ENCODE peak calls at places on chromosomes 1 and 21, in four cellular contexts. T is IMR-90, L is K562, R is HepG2. P is an unnamed sample.

GRCh38 chr1:174157157-174157806 is 2.0 kb upstream of the RABGAP1L start:
- DNase-seq in L (no peak), T (no peak), R (no peak), P (no peak)

GRCh38 chr1:32335951-32336867 is at the start of gene MARCKSL1:
- DNase-seq in L (peak), R (peak), T (peak), P (peak)

GRCh38 chr1:167126317-167126716 is 32.4 kb downstream of the STYXL2 start:
- DNase-seq in T (no peak), L (no peak), R (no peak), P (no peak)

GRCh38 chr1:150981177-150981804 is 801 bp upstream of the ANXA9 start:
- DNase-seq in R (peak), L (no peak), T (no peak), P (no peak)

GRCh38 chr21:18030248-18030647 is 211.1 kb upstream of the C21orf91 start:
- DNase-seq in R (no peak), T (no peak), L (no peak), P (no peak)

GRCh38 chr1:163300569-163300968 is 21.2 kb upstream of the NUF2 start:
- DNase-seq in R (no peak), L (no peak), T (no peak), P (no peak)

GRCh38 chr1:86194491-86195034 is 38.0 kb upstream of the COL24A1 start:
- DNase-seq in T (no peak), L (no peak), R (no peak), P (no peak)

GRCh38 chr1:212481438-212481767 is 48.7 kb downstream of the NENF start:
- DNase-seq in L (no peak), T (no peak), R (no peak), P (no peak)

GRCh38 chr1:201215531-201216357 is 25.1 kb downstream of the IGFN1 start:
- DNase-seq in L (no peak), T (no peak), R (no peak), P (no peak)

GRCh38 chr1:221204055-221204833 is 325.0 kb downstream of the HLX start:
- DNase-seq in T (no peak), R (no peak), L (no peak), P (no peak)

GRCh38 chr1:89260042-89260441 is 12.6 kb downstream of the GBP5 start:
- DNase-seq in R (no peak), T (no peak), L (no peak), P (no peak)

GRCh38 chr21:37984416-37984815 is 68.2 kb upstream of the KCNJ6 start:
- DNase-seq in T (no peak), L (no peak), R (no peak), P (no peak)

GRCh38 chr1:9426291-9426711 is 113.0 kb upstream of the SLC25A33 start:
- DNase-seq in L (no peak), R (no peak), T (no peak), P (no peak)

GRCh38 chr21:32771134-32771523 is 426 bp downstream of the PAXBP1 start:
- DNase-seq in T (peak), R (peak), L (peak), P (peak)

GRCh38 chr1:41486892-41487728 is 2.6 kb upstream of the EDN2 start:
- DNase-seq in L (no peak), T (peak), R (no peak), P (no peak)

GRCh38 chr1:19374402-19374801 is 62.3 kb downstream of the SLC66A1 start:
- DNase-seq in L (peak), R (no peak), T (no peak), P (peak)

GRCh38 chr1:203354246-203354645 is 3.3 kb upstream of the FMOD start:
- DNase-seq in L (no peak), T (peak), R (no peak), P (no peak)

GRCh38 chr1:119008483-119009299 is 20.5 kb upstream of the TBX15 start:
- DNase-seq in T (peak), R (peak), L (peak), P (peak)

GRCh38 chr1:208256556-208256955 is 12.4 kb upstream of the PLXNA2 start:
- DNase-seq in R (no peak), L (no peak), T (no peak), P (no peak)

GRCh38 chr1:184426278-184426674 is 39.4 kb downstream of the C1orf21 start:
- DNase-seq in R (no peak), T (no peak), L (no peak), P (no peak)

GRCh38 chr1:94020764-94021579 is 100.0 kb downstream of the ABCA4 start:
- DNase-seq in R (no peak), L (no peak), T (peak), P (no peak)

GRCh38 chr1:226687476-226687875 is 51.6 kb downstream of the ITPKB start:
- DNase-seq in T (no peak), R (no peak), L (no peak), P (no peak)

GRCh38 chr1:187244623-187245022 is 415.9 kb downstream of the PLA2G4A start:
- DNase-seq in T (no peak), L (no peak), R (no peak), P (no peak)

GRCh38 chr1:56799605-56800398 is 19.4 kb downstream of the FYB2 start:
- DNase-seq in R (no peak), T (peak), L (no peak), P (no peak)

GRCh38 chr1:86648255-86648654 is 56.1 kb upstream of the SH3GLB1 start:
- DNase-seq in T (peak), R (no peak), L (no peak), P (no peak)

GRCh38 chr1:115796897-115797296 is 28.4 kb upstream of the CASQ2 start:
- DNase-seq in R (no peak), T (no peak), L (no peak), P (no peak)

GRCh38 chr1:32349211-32349708 is 13.0 kb downstream of the FAM229A start:
- DNase-seq in T (peak), L (no peak), R (peak), P (no peak)

GRCh38 chr1:147051136-147051535 is 113.0 kb downstream of the NBPF12 start:
- DNase-seq in R (no peak), T (no peak), L (no peak), P (no peak)

GRCh38 chr1:98323906-98324358 is 337.6 kb upstream of the SNX7 start:
- DNase-seq in R (no peak), L (no peak), T (peak), P (peak)
- TF ChIP-seq MAZ in R (no peak), L (no peak), T (no peak), P (no peak)

GRCh38 chr1:223330462-223330861 is 33.5 kb downstream of the SUSD4 start:
- DNase-seq in T (no peak), R (no peak), L (no peak), P (no peak)

GRCh38 chr1:223334156-223334555 is 29.8 kb downstream of the SUSD4 start:
- DNase-seq in R (no peak), L (no peak), T (no peak), P (no peak)

GRCh38 chr1:223331301-223331700 is 32.7 kb downstream of the SUSD4 start:
- DNase-seq in L (no peak), T (no peak), R (no peak), P (no peak)

GRCh38 chr1:223331929-223332328 is 32.0 kb downstream of the SUSD4 start:
- DNase-seq in T (peak), R (no peak), L (no peak), P (no peak)

GRCh38 chr1:223332997-223333396 is 31.0 kb downstream of the SUSD4 start:
- DNase-seq in L (no peak), R (no peak), T (no peak), P (no peak)
- TF ChIP-seq MAZ in L (no peak), R (no peak), T (no peak), P (no peak)

GRCh38 chr1:224727851-224728250 is 111.7 kb downstream of the CNIH3 start:
- DNase-seq in R (no peak), L (no peak), T (no peak), P (no peak)

GRCh38 chr1:224727351-224727750 is 111.2 kb downstream of the CNIH3 start:
- DNase-seq in L (no peak), R (no peak), T (no peak), P (no peak)

GRCh38 chr1:224730540-224730939 is 114.4 kb downstream of the CNIH3 start:
- DNase-seq in L (no peak), R (no peak), T (no peak), P (no peak)

GRCh38 chr1:224722838-224723237 is 106.7 kb downstream of the CNIH3 start:
- DNase-seq in L (no peak), R (no peak), T (no peak), P (no peak)

DNA sequence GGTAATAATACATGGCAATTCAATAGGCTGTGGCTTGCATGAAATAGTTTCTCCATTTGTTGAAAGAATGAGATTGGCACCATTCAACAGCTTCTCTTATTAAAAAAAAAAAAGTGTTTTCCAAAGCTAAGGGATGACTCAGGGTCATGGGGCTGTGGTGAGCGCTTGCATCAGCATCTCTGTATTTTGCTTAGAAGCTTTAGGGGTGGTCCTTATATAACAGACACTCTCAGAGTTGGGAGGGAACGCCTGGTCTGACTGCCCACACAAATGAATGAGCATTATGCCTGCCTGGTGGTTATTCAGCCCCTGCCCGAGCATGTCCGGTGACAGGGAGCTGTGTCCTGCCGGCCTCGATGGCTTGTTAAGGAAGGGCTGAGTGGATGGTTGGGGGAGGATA is 110.7 kb downstream of the CNIH3 start:
- DNase-seq in T (peak), L (no peak), R (no peak), P (no peak)
- TF ChIP-seq MAZ in T (peak), L (no peak), R (no peak), P (no peak)

DNA sequence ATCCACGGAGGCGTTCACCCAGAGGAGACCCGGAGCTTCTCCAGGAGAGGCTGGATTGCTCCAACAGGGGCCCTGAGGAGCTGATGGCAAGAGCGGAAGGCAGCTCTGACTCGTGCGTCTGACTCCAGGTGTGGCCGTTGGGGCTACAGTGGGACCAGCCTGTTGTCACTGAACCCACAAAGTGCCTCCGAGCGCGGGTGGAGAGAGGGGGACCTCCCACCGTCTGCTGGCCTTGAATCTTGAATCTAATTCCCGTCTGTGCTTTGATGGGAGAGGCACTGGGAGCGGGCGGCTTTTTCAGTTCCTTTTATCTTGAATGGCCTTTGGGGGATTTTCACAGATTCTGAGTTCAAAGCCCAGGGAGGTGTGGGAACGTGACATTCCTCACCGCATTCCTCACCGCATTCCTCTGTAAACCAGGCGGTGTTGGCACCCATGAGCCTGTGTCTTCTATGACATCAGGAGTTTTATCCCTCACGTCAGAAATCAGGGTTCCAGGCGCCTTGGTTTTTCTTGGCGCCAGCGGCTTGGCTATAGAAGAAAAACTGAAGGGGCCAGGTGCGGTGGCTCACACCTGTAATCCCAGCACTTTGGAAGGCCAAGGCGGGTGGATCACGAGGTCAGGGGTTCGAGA is 39.2 kb upstream of the COL18A1 start:
- DNase-seq in L (no peak), R (peak), T (peak), P (peak)
- TF ChIP-seq MAZ in L (no peak), R (no peak), T (no peak), P (no peak)

DNA sequence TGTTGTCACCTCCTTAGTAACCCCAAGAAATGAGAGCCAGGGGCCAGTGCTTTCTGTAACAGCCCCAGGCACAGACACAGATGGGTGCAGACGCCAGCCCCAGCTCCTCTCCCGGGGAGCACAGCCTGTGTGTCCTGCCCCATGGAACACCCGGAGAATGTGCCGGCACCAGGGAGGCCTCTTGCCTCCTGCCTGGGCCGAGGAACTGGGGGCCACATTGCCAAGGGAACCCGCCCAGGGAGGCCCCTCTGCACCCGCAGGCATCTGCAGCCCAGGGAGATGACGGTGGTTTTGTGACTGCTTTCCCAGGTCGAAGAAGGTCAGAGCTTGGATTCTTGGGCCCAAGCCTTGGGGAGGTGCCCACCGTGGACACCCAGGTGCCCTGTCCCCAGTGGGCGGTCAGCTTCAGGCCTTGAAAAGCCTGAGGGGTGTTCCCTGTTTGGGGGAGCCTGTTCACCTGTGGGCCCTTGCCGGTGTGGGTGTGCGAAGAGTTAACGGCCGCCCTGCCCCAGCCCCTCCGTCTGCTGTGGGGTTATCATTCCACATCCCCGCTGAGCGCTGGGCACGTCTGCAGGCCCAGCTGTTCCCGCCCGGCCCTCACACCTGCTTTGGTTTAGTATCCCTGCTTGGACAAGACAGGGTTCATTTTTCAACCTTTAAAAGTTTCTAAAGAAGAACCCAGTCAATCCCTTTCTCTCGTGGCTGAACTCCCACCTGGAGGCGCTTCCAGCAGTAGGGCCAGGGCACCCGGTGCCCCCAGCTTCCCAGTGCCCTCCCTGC is 62.5 kb downstream of the MORN1 start:
- DNase-seq in R (no peak), T (no peak), L (no peak), P (no peak)
- TF ChIP-seq MAZ in R (no peak), T (no peak), L (no peak), P (no peak)

DNA sequence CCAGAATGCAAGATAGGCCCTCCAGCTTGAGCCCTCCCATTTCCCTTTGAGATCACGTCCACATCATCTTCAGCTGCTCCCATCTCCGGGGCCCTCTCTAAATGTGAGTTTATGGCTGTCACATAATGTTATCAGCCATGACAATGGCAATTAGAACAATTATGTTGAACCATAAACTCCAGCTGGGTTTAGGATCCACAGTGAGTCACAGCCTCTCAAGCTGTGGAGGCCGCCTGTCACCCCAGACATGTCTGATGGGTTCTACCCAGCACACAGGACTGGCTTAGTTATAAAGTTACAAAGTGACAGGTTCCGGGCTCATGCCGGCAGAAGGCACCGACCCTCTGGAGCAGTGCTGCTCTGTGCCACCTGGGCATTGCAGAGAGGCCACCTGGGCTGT is 597.3 kb downstream of the PTPRU start:
- DNase-seq in R (no peak), T (no peak), L (no peak), P (no peak)
- TF ChIP-seq MAZ in R (no peak), T (no peak), L (no peak), P (no peak)

P was measured in A549.